ENCODE peak calls at places on chromosomes 7 and 10, in nine cellular contexts. S, N, U, O, E, G, L, F and H are unnamed samples.

GRCh38 chr7:128030999-128031681 is at the start of gene LRRC4:
- DNase-seq in S (no peak), N (no peak), U (no peak), O (peak), E (no peak), G (peak), L (peak), F (peak), H (peak)

GRCh38 chr10:72257051-72257892 is 16.5 kb upstream of the DDIT4 start:
- DNase-seq in S (no peak), N (no peak), U (peak), O (no peak), E (peak), G (peak), L (no peak), F (peak), H (peak)

GRCh38 chr7:126026421-126027088 is 1096.9 kb upstream of the POT1 start:
- DNase-seq in S (no peak), N (no peak), U (no peak), O (no peak), E (no peak), G (no peak), L (no peak), F (no peak), H (no peak)

GRCh38 chr10:116287906-116288501 is 15.0 kb upstream of the GFRA1 start:
- DNase-seq in S (no peak), N (no peak), U (peak), O (peak), E (peak), G (no peak), L (peak), F (peak), H (peak)

GRCh38 chr10:97618285-97618684 is 15.0 kb downstream of the MORN4 start:
- DNase-seq in S (no peak), N (no peak), U (no peak), O (no peak), E (no peak), G (no peak), L (no peak), F (no peak), H (no peak)

GRCh38 chr7:31729195-31729804 is 42.3 kb downstream of the PPP1R17 start:
- DNase-seq in S (no peak), N (no peak), U (no peak), O (no peak), E (no peak), G (no peak), L (no peak), F (no peak), H (no peak)

GRCh38 chr10:58237014-58237830 is 30.5 kb downstream of the IPMK start:
- DNase-seq in S (no peak), N (peak), U (peak), O (no peak), E (no peak), G (no peak), L (no peak), F (no peak), H (peak)

GRCh38 chr10:27857616-27858015 is 112.0 kb upstream of the MKX start:
- DNase-seq in S (no peak), N (no peak), U (no peak), O (no peak), E (no peak), G (no peak), L (no peak), F (no peak), H (no peak)

GRCh38 chr10:93181929-93182327 is 108.2 kb downstream of the CYP26A1 start:
- DNase-seq in S (no peak), N (no peak), U (no peak), O (no peak), E (no peak), G (no peak), L (no peak), F (no peak), H (no peak)

GRCh38 chr7:2873686-2874551 is 29.8 kb upstream of the GNA12 start:
- DNase-seq in S (no peak), N (no peak), U (peak), O (peak), E (no peak), G (no peak), L (no peak), F (no peak), H (peak)

GRCh38 chr10:23338155-23338828 is 6.3 kb downstream of the C10orf67 start:
- DNase-seq in S (no peak), N (no peak), U (peak), O (peak), E (no peak), G (no peak), L (no peak), F (no peak), H (peak)

GRCh38 chr10:71981024-71981867 is 17.1 kb downstream of the CHST3 start:
- DNase-seq in S (no peak), N (no peak), U (peak), O (no peak), E (no peak), G (no peak), L (peak), F (no peak), H (peak)

GRCh38 chr7:27165089-27165654 is at the start of gene HOXA9:
- DNase-seq in S (no peak), N (peak), U (no peak), O (no peak), E (no peak), G (peak), L (no peak), F (peak), H (no peak)

GRCh38 chr7:116527521-116527920 is 2.7 kb downstream of the CAV1 start:
- DNase-seq in S (no peak), N (no peak), U (peak), O (no peak), E (no peak), G (no peak), L (no peak), F (no peak), H (peak)

GRCh38 chr7:104971290-104972071 is 42.5 kb upstream of the KMT2E start:
- DNase-seq in S (no peak), N (no peak), U (peak), O (peak), E (no peak), G (no peak), L (no peak), F (peak), H (peak)

GRCh38 chr10:110788620-110789385 is 82.9 kb upstream of the PDCD4 start:
- DNase-seq in S (no peak), N (no peak), U (no peak), O (peak), E (no peak), G (no peak), L (no peak), F (no peak), H (no peak)

GRCh38 chr7:33885290-33886005 is 19.9 kb upstream of the BMPER start:
- DNase-seq in S (no peak), N (no peak), U (no peak), O (no peak), E (no peak), G (no peak), L (no peak), F (no peak), H (no peak)